ENCODE peak calls at places on chromosomes 6 and 20, in ten cellular contexts. K, L, H, R, M, U, Y, V, S and C are unnamed samples.

GRCh38 chr6:87540541-87540940 is 49.2 kb downstream of the RARS2 start:
- DNase-seq in K (no peak), Y (no peak), R (no peak), H (no peak), M (no peak), L (no peak), U (no peak), S (no peak), V (no peak), C (no peak)

GRCh38 chr6:159679091-159680077 is 13.7 kb downstream of the SOD2 start:
- DNase-seq in M (no peak), S (no peak), Y (no peak), V (no peak), H (no peak), U (no peak), K (no peak), R (no peak), L (peak; percentile 85), C (no peak)

GRCh38 chr6:139858444-139858843 is 484.0 kb upstream of the CITED2 start:
- DNase-seq in K (no peak), Y (peak; percentile 34), H (peak; percentile 51), M (no peak), U (no peak), L (no peak), S (no peak), R (no peak), V (no peak), C (no peak)

GRCh38 chr20:2879148-2879547 is 5.9 kb downstream of the PTPRA start:
- DNase-seq in Y (no peak), S (no peak), L (peak; percentile 93), U (no peak), H (no peak), R (no peak), V (peak; percentile 56), K (no peak), M (no peak), C (no peak)

GRCh38 chr6:148367418-148368024 is 24.9 kb downstream of the SASH1 start:
- DNase-seq in U (peak; percentile 21), R (no peak), K (no peak), L (peak; percentile 75), M (peak; percentile 76), Y (peak; percentile 24), S (no peak), V (peak; percentile 63), H (peak; percentile 22), C (peak; percentile 42)

GRCh38 chr20:49353348-49353747 is 75.5 kb upstream of the ZNFX1 start:
- DNase-seq in H (no peak), M (no peak), Y (peak; percentile 28), V (no peak), U (no peak), K (no peak), S (no peak), R (no peak), L (no peak), C (no peak)

GRCh38 chr6:11770546-11771466 is 7.8 kb downstream of the ADTRP start:
- DNase-seq in M (peak; percentile 96), U (peak; percentile 92), V (peak; percentile 80), R (peak; percentile 89), Y (peak; percentile 53), K (peak; percentile 92), H (peak; percentile 52), S (peak; percentile 48), L (peak; percentile 100), C (peak; percentile 71)

GRCh38 chr6:117110737-117111136 is 154.6 kb upstream of the VGLL2 start:
- DNase-seq in L (no peak), Y (no peak), M (no peak), U (no peak), V (no peak), S (no peak), R (no peak), K (no peak), H (no peak), C (no peak)

GRCh38 chr6:113858067-113858604 is 991 bp downstream of the MARCKS start:
- DNase-seq in S (no peak), M (peak; percentile 78), U (peak; percentile 48), Y (peak; percentile 63), V (no peak), L (peak; percentile 29), R (no peak), H (peak; percentile 53), K (peak; percentile 38), C (peak; percentile 72)
- TF ChIP-seq POLR2A in S (no peak), M (no peak), U (no peak), Y (no peak), V (no peak), L (no peak), R (no peak), H (no peak), K (no peak), C (no peak)

GRCh38 chr20:44396790-44397189 is 41.3 kb downstream of the HNF4A start:
- DNase-seq in S (no peak), Y (no peak), H (no peak), U (no peak), L (no peak), K (no peak), V (no peak), M (peak; percentile 9), R (no peak), C (no peak)

GRCh38 chr20:44394520-44395182 is 39.2 kb downstream of the HNF4A start:
- DNase-seq in K (peak; percentile 74), Y (no peak), H (no peak), U (no peak), R (no peak), M (no peak), L (no peak), S (peak; percentile 79), V (no peak), C (peak; percentile 56)

GRCh38 chr20:44395963-44396340 is 40.5 kb downstream of the HNF4A start:
- DNase-seq in H (no peak), U (no peak), S (no peak), R (no peak), V (no peak), Y (no peak), K (no peak), M (no peak), L (no peak), C (no peak)

GRCh38 chr20:44396369-44396768 is 40.9 kb downstream of the HNF4A start:
- DNase-seq in L (no peak), K (no peak), Y (no peak), M (no peak), U (no peak), V (no peak), S (no peak), H (no peak), R (no peak), C (no peak)

DNA sequence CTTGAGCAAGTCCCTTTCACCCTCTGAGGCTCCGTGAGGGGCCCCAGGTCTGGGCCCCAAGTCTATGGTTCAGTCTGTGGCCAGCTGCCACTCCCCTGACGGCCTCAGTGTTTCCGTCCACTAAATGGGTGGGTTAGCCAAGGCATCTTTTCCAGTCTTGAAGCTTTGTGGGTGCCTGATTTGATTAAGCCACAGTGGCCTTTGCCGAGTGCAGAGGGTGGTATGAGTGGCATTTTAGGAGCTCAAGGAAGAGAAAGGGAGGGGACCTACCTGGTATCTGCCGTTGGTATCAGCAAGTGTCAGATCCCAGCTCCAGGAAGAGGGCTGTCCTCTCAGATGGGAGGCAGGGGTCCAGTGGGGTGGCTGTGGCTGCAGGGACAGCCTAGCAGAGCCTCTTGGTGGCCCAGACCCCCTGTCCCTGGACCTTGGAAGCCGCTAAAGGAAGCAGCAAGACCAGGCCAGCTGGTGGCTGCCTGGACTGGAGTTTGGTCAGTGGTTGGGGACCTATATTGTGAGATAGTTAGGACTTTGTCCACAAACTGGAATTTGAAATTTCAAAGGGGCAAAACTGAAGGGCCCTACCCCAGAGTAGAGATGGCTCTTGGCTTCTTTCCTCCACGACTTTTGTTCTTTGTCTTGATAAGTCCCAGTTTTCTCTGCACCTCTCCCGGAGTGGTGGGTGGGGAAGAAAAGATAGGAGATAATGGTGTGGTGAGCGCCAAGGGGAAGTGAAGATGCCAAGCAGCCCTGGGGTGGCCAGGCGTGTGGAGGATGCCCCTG is 39.9 kb downstream of the HNF4A start:
- DNase-seq in H (no peak), M (no peak), Y (no peak), R (no peak), K (no peak), V (no peak), U (no peak), L (no peak), S (no peak), C (no peak)
- TF ChIP-seq POLR2A in H (no peak), M (no peak), Y (no peak), R (no peak), K (no peak), V (no peak), U (no peak), L (no peak), S (no peak), C (no peak)

GRCh38 chr20:50821257-50821921 is 26.5 kb downstream of the BCAS4 start:
- DNase-seq in V (no peak), L (no peak), R (no peak), H (no peak), K (no peak), S (no peak), M (no peak), U (no peak), Y (no peak), C (no peak)

GRCh38 chr20:50823319-50823718 is 28.5 kb downstream of the BCAS4 start:
- DNase-seq in L (no peak), V (no peak), Y (no peak), R (no peak), U (no peak), S (no peak), M (no peak), H (no peak), K (no peak), C (no peak)

GRCh38 chr20:50824137-50824536 is 29.3 kb downstream of the BCAS4 start:
- DNase-seq in K (peak; percentile 30), Y (no peak), H (peak; percentile 70), V (no peak), S (no peak), U (peak; percentile 62), R (no peak), L (peak; percentile 86), M (peak; percentile 69), C (peak; percentile 46)

GRCh38 chr20:50820515-50821256 is 25.8 kb downstream of the BCAS4 start:
- DNase-seq in Y (no peak), H (no peak), M (no peak), L (no peak), K (no peak), V (no peak), U (no peak), R (no peak), S (no peak), C (no peak)

DNA sequence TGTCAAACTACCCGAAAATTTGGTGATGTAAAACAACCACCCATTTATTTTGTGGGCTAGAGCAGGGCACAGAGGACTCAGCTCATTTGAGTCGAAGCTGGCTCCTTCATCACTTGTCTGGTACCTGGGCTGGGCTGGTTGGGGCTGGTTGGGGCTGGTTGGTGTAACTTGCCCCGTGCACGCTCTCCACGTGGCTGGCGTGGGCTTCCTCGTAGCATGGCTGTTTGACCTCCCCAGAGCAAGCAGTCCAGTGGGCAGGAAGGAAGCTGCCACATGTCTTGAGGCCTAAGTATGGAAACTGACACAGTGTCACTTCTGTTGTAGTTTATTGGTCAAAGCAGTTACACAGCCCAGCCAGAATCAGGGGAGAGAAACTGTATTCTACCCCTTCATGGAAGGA is 27.1 kb downstream of the BCAS4 start:
- DNase-seq in U (no peak), V (no peak), R (no peak), H (no peak), Y (no peak), L (no peak), M (no peak), K (no peak), S (no peak), C (no peak)
- TF ChIP-seq POLR2A in U (no peak), V (no peak), R (no peak), H (no peak), Y (no peak), L (no peak), M (no peak), K (no peak), S (no peak), C (no peak)

DNA sequence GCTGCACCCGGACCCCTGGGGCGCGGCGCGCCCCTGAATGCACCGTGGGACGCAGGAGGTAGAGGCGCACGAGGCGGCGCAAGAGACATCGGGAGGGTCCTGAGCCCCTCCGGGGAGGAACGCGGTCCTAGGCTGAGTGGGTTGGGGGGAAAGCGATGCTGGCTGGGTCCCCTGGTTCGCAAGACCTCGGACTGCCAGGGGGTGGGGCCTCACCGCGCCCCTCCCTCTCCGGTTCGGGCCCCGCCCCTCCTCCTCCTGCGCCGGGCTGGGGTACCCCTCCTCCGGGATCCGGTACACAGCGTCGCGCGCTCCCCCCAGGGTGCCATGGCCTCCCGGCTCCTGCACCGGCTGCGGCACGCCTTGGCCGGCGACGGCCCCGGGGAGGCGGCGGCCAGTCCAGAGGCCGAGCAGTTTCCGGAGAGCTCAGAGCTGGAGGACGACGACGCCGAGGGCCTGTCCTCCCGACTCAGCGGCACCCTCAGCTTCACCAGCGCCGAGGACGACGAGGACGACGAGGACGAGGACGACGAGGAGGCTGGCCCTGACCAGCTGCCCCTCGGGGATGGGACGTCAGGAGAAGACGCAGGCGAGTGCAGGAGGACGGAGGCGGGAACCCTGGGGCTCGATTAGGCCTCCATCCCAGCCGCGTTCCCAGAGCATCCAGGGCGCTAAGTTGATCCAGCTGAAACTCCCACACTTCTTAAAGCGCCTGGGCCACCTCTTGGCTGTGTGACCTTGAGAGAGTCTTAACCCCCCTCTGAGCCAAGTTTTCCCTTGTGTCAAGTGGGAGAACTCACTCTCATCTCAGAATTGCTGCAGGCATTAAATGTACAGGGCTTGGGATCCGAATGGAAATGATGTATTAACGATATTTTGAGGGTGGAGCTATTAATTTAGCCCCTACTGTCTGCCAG is 541 bp downstream of the SNX21 start:
- DNase-seq in U (peak; percentile 87), M (peak; percentile 92), H (peak; percentile 64), L (peak; percentile 49), S (no peak), V (peak; percentile 76), K (peak; percentile 66), Y (peak; percentile 73), R (no peak), C (peak; percentile 84)
- TF ChIP-seq POLR2A in U (peak; percentile 41), M (peak; percentile 17), H (no peak), L (no peak), S (no peak), V (peak; percentile 53), K (peak; percentile 68), Y (no peak), R (peak; percentile 53), C (no peak)